ENCODE peak calls at places on chromosomes 16 and 17, in four cellular contexts. One of them, this sample, is unnamed.

GRCh38 chr16:22674832-22675191 is 139.2 kb upstream of the HS3ST2 start:
- DNase-seq in lower lobe of right lung: no peak
- DNase-seq in mammary epithelial cell: no peak
- DNase-seq in HCT116: no peak
- DNase-seq in this sample: no peak

GRCh38 chr16:50259334-50260205 is 6.8 kb upstream of the ADCY7 start:
- DNase-seq in lower lobe of right lung: no peak
- DNase-seq in mammary epithelial cell: no peak
- DNase-seq in HCT116: no peak
- DNase-seq in this sample: no peak

GRCh38 chr17:34378664-34379101 is 15.7 kb upstream of the CCL1 start:
- DNase-seq in lower lobe of right lung: peak; percentile 60
- DNase-seq in mammary epithelial cell: no peak
- DNase-seq in HCT116: no peak
- DNase-seq in this sample: no peak

GRCh38 chr17:78933025-78933958 is 8.1 kb upstream of the TIMP2 start:
- DNase-seq in lower lobe of right lung: no peak
- DNase-seq in mammary epithelial cell: peak; percentile 89
- DNase-seq in HCT116: peak; percentile 80
- DNase-seq in this sample: peak; percentile 48

GRCh38 chr16:52812945-52813556 is 239.6 kb downstream of the CHD9NB start:
- DNase-seq in lower lobe of right lung: no peak
- DNase-seq in mammary epithelial cell: peak; percentile 83
- DNase-seq in HCT116: peak; percentile 73
- DNase-seq in this sample: peak; percentile 45

GRCh38 chr17:34781071-34781470 is 180.2 kb downstream of the CCT6B start:
- DNase-seq in lower lobe of right lung: no peak
- DNase-seq in mammary epithelial cell: no peak
- DNase-seq in HCT116: no peak
- DNase-seq in this sample: no peak

GRCh38 chr17:21376835-21377690 is 906 bp downstream of the KCNJ12 start:
- DNase-seq in lower lobe of right lung: no peak
- DNase-seq in mammary epithelial cell: peak; percentile 23
- DNase-seq in HCT116: no peak
- DNase-seq in this sample: no peak

GRCh38 chr16:71428883-71429282 is 13.0 kb downstream of the TLE7 start:
- DNase-seq in lower lobe of right lung: no peak
- DNase-seq in mammary epithelial cell: no peak
- DNase-seq in HCT116: no peak
- DNase-seq in this sample: no peak

GRCh38 chr17:57849163-57849873 is 526 bp downstream of the MRPS23 start:
- DNase-seq in lower lobe of right lung: no peak
- DNase-seq in mammary epithelial cell: no peak
- DNase-seq in HCT116: no peak
- DNase-seq in this sample: no peak

DNA sequence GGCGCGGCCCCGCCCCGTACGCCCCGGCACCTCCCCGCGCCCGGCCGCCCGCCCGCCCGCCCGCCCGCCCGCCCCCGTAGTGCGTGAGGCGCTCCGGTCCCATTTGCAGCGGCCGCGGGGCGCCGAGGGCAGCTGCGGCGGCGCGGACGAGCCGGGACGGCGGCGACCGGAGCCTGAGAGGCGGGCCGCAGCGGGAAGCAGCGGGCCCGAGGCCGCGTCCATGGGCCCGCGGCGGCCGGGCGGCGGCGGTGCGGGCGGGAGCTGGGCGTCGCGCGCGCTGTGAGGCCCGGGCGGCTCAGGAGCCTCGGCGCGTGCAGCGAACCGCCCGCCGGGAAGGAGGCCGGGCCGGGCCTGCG is at the start of gene MPRIP:
- DNase-seq in lower lobe of right lung: no peak
- DNase-seq in mammary epithelial cell: no peak
- DNase-seq in HCT116: no peak
- DNase-seq in this sample: no peak
- H3K27ac ChIP-seq in lower lobe of right lung: peak within 1 kb of the TSS; percentile 83
- H3K27ac ChIP-seq in mammary epithelial cell: peak within 1 kb of the TSS; percentile 97
- H3K27ac ChIP-seq in HCT116: peak within 1 kb of the TSS; percentile 49
- H3K27ac ChIP-seq in this sample: peak within 1 kb of the TSS; percentile 94

DNA sequence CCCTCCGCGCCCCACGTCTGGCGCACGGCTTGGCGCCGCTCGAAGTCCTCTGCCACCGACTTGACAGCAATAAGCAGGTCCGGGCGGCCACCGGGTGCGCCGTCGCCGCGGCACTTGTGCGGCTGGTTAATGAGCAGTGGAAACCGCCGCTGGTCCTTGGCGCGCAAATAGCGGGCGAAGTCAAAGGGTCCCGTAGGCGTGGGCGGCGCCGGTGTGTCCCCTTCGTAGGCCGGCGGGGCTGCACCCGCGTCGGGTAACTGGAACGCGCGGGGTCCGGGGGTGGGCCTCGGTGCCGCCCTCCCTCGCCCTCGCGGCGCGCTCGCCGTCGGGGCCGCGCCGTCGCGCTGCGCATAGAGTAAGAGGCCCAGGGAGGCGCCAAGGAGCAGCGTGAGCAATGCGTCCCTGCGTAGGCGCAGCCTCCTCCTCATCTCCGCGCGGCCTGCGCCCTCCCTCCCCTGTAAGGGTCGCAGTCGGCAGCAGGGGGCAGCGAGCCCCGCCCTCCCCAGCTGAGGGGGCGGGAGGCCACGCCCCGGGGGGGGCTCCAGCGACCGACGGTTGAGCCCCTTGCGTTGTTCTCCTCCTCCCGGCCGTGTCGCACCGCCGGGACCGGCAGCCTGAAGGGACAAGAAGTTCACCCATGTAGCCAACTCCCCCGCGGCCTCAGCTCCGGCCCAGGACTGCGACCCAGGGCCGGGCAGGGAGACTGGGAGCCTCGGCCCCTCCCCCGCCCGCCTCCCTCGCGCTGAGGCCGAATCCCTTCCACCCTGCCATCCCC is 553 bp downstream of the B3GNT9 start:
- DNase-seq in lower lobe of right lung: peak; percentile 63
- DNase-seq in mammary epithelial cell: no peak
- DNase-seq in HCT116: no peak
- DNase-seq in this sample: no peak
- TF ChIP-seq CTCF in lower lobe of right lung: no peak
- TF ChIP-seq CTCF in mammary epithelial cell: no peak
- TF ChIP-seq CTCF in HCT116: no peak
- TF ChIP-seq CTCF in this sample: peak; percentile 32

GRCh38 chr16:88857728-88858339 is 907 bp downstream of the TRAPPC2L start:
- DNase-seq in lower lobe of right lung: peak; percentile 85
- DNase-seq in mammary epithelial cell: peak; percentile 52
- DNase-seq in HCT116: peak; percentile 55
- DNase-seq in this sample: peak; percentile 17

GRCh38 chr16:88856828-88857727 is at the start of the genes GALNS and TRAPPC2L:
- DNase-seq in lower lobe of right lung: peak; percentile 99
- DNase-seq in mammary epithelial cell: peak; percentile 89
- DNase-seq in HCT116: peak; percentile 90
- DNase-seq in this sample: peak; percentile 67

GRCh38 chr16:88855176-88855575 is 1.6 kb downstream of the GALNS start:
- DNase-seq in lower lobe of right lung: no peak
- DNase-seq in mammary epithelial cell: no peak
- DNase-seq in HCT116: no peak
- DNase-seq in this sample: no peak

GRCh38 chr16:88855736-88856121 is 1.0 kb downstream of the GALNS start:
- DNase-seq in lower lobe of right lung: no peak
- DNase-seq in mammary epithelial cell: no peak
- DNase-seq in HCT116: no peak
- DNase-seq in this sample: no peak

GRCh38 chr16:88856122-88856827 is 472 bp downstream of the GALNS start:
- DNase-seq in lower lobe of right lung: peak; percentile 65
- DNase-seq in mammary epithelial cell: no peak
- DNase-seq in HCT116: no peak
- DNase-seq in this sample: no peak
- H3K27ac ChIP-seq in lower lobe of right lung: peak overlapping the region; percentile 90
- H3K27ac ChIP-seq in mammary epithelial cell: no peak overlapping the region
- H3K27ac ChIP-seq in HCT116: peak overlapping the region; percentile 54
- H3K27ac ChIP-seq in this sample: no peak overlapping the region

GRCh38 chr16:73183678-73184092 is 135.8 kb upstream of the ZFHX3 start:
- DNase-seq in lower lobe of right lung: no peak
- DNase-seq in mammary epithelial cell: no peak
- DNase-seq in HCT116: no peak
- DNase-seq in this sample: no peak
- TF ChIP-seq CTCF in lower lobe of right lung: no peak
- TF ChIP-seq CTCF in mammary epithelial cell: no peak
- TF ChIP-seq CTCF in HCT116: no peak
- TF ChIP-seq CTCF in this sample: no peak

DNA sequence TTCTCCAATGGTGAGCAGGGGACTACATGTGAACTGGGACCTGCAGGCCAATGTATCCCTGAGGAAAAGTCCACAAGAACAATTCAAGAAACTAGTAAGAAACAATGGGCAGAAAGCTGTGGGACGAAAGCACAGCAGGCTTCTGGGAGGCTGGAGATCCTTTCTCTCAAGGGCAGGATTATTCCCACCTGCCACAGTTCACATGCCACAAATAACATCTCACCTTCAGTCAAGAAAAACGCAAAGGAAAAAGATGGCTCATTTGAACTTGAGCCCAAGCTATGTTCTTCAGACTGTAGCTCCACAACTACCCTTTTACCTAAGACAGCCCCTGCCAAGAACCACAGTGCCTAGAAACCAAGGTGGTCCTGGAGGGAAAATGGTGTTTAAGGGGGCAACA is 13.0 kb downstream of the HAS3 start:
- DNase-seq in lower lobe of right lung: no peak
- DNase-seq in mammary epithelial cell: no peak
- DNase-seq in HCT116: no peak
- DNase-seq in this sample: no peak
- H3K27ac ChIP-seq in lower lobe of right lung: no peak overlapping the region
- H3K27ac ChIP-seq in mammary epithelial cell: no peak overlapping the region
- H3K27ac ChIP-seq in HCT116: no peak overlapping the region
- H3K27ac ChIP-seq in this sample: no peak overlapping the region

DNA sequence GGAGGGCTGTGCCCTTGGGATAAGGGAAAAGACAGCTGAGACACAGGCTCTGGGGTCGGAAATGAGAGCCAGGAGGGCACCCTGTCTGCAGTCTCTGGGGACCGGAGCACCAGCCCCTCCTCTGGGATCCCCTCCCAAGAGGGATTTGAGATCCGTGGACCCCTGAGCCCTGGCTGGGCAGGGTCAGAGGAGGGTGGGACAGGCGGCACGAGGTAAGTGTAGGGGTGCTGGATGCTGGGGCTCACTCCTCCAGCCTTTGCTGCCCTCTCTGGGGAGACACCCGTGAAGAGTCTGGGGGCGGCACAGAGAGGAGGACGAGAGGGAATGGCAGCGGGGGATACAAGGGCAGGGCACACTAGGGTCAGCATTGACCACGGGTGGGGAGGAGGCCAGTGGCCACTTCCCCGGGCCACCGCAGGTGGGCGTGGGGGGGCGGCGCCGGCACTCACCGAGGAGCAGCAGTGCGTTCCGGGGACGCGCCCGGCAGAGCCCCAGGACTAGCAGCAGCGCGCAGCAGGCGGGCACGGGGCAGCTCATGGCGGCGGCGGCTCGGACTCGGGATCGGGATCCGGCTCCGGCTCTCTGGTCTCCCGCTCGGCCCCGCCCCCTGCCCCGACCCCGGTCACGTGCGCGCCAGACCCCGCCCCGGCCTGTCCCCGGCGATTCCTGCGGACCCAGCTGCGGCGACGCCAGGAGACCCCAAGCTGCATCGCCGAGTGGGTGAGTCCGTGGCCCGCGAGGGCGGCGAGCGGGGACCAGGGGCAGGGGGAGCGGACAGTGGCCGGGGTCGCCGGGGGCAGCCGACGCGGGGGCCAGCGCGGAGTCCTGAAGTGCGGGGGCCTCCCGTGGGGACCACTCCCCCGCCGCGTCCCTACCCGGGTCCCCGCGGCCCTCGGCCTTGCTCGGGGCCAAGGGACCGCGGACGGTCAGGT is at the start of the genes SGSH and SLC26A11:
- DNase-seq in lower lobe of right lung: peak; percentile 89
- DNase-seq in mammary epithelial cell: peak; percentile 45
- DNase-seq in HCT116: peak; percentile 13
- DNase-seq in this sample: no peak
- TF ChIP-seq CTCF in lower lobe of right lung: no peak
- TF ChIP-seq CTCF in mammary epithelial cell: no peak
- TF ChIP-seq CTCF in HCT116: no peak
- TF ChIP-seq CTCF in this sample: no peak

GRCh38 chr16:2029350-2029749 is 2.6 kb downstream of the NHERF2 start:
- DNase-seq in lower lobe of right lung: no peak
- DNase-seq in mammary epithelial cell: no peak
- DNase-seq in HCT116: no peak
- DNase-seq in this sample: no peak
- H3K27ac ChIP-seq in lower lobe of right lung: peak overlapping the region; percentile 92
- H3K27ac ChIP-seq in mammary epithelial cell: no peak overlapping the region
- H3K27ac ChIP-seq in HCT116: no peak overlapping the region
- H3K27ac ChIP-seq in this sample: no peak overlapping the region

DNA sequence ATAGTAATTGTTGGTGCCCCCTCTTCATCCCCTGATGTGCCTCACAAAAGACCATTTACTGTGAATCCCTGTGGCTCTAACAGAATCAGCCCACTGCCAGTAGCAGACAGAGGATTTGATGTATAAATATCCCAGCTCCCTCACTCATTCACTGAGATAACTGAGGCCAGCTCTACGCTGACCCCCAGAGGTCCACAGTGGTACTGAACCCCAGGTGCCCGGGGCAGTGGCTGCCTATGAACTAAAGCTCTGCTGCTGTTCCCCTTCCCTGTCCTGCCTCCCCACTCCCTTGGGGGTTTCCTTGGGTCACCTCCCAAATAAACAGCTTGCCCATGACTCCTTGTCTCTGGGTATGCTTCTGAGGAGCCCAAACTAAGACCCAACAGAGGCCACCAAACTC is 295.8 kb downstream of the FOXL1 start:
- DNase-seq in lower lobe of right lung: no peak
- DNase-seq in mammary epithelial cell: peak; percentile 20
- DNase-seq in HCT116: peak; percentile 6
- DNase-seq in this sample: no peak
- TF ChIP-seq CTCF in lower lobe of right lung: peak; percentile 52
- TF ChIP-seq CTCF in mammary epithelial cell: peak; percentile 68
- TF ChIP-seq CTCF in HCT116: peak; percentile 80
- TF ChIP-seq CTCF in this sample: peak; percentile 68